ENCODE peak calls at places on chromosomes 4 and X, in nine cellular contexts. One of them, this sample, is unnamed.

GRCh38 chr4:54063737-54064316 is 578 bp downstream of the CHIC2 start:
- DNase-seq in heart right ventricle: no peak
- DNase-seq in stimulated activated CD4-positive, alpha-beta T cell treated with anti-CD3 and anti-CD28 coated beads, Interleukin-12 subunit alpha, Interleukin-12 subunit beta, amount 100 ng/mL, for 48 hours: no peak
- DNase-seq in fibroblast of lung: peak; percentile 36
- DNase-seq in neuronal stem cell: peak; percentile 15
- DNase-seq in BE2C: peak; percentile 39
- DNase-seq in H54: no peak
- DNase-seq in astrocyte of the spinal cord: no peak
- DNase-seq in hippocampal formation: peak; percentile 51
- DNase-seq in this sample: no peak

GRCh38 chr4:12084690-12085089 is 656.0 kb upstream of the HS3ST1 start:
- DNase-seq in heart right ventricle: no peak
- DNase-seq in stimulated activated CD4-positive, alpha-beta T cell treated with anti-CD3 and anti-CD28 coated beads, Interleukin-12 subunit alpha, Interleukin-12 subunit beta, amount 100 ng/mL, for 48 hours: no peak
- DNase-seq in fibroblast of lung: no peak
- DNase-seq in neuronal stem cell: no peak
- DNase-seq in BE2C: no peak
- DNase-seq in H54: no peak
- DNase-seq in astrocyte of the spinal cord: no peak
- DNase-seq in hippocampal formation: no peak
- DNase-seq in this sample: no peak

GRCh38 chr4:25981749-25982148 is 67.7 kb downstream of the SMIM20 start:
- DNase-seq in heart right ventricle: peak; percentile 41
- DNase-seq in stimulated activated CD4-positive, alpha-beta T cell treated with anti-CD3 and anti-CD28 coated beads, Interleukin-12 subunit alpha, Interleukin-12 subunit beta, amount 100 ng/mL, for 48 hours: no peak
- DNase-seq in fibroblast of lung: no peak
- DNase-seq in neuronal stem cell: no peak
- DNase-seq in BE2C: no peak
- DNase-seq in H54: no peak
- DNase-seq in astrocyte of the spinal cord: no peak
- DNase-seq in hippocampal formation: no peak
- DNase-seq in this sample: no peak

GRCh38 chr4:6540879-6541278 is 34.1 kb upstream of the MAN2B2 start:
- DNase-seq in heart right ventricle: no peak
- DNase-seq in stimulated activated CD4-positive, alpha-beta T cell treated with anti-CD3 and anti-CD28 coated beads, Interleukin-12 subunit alpha, Interleukin-12 subunit beta, amount 100 ng/mL, for 48 hours: no peak
- DNase-seq in fibroblast of lung: no peak
- DNase-seq in neuronal stem cell: no peak
- DNase-seq in BE2C: no peak
- DNase-seq in H54: no peak
- DNase-seq in astrocyte of the spinal cord: no peak
- DNase-seq in hippocampal formation: no peak
- DNase-seq in this sample: no peak

GRCh38 chr4:139692300-139693012 is 26.8 kb downstream of the MGST2 start:
- DNase-seq in heart right ventricle: no peak
- DNase-seq in stimulated activated CD4-positive, alpha-beta T cell treated with anti-CD3 and anti-CD28 coated beads, Interleukin-12 subunit alpha, Interleukin-12 subunit beta, amount 100 ng/mL, for 48 hours: no peak
- DNase-seq in fibroblast of lung: no peak
- DNase-seq in neuronal stem cell: no peak
- DNase-seq in BE2C: peak; percentile 39
- DNase-seq in H54: no peak
- DNase-seq in astrocyte of the spinal cord: no peak
- DNase-seq in hippocampal formation: no peak
- DNase-seq in this sample: no peak

GRCh38 chrX:132505116-132505515 is 16.3 kb upstream of the MBNL3 start:
- DNase-seq in heart right ventricle: no peak
- DNase-seq in stimulated activated CD4-positive, alpha-beta T cell treated with anti-CD3 and anti-CD28 coated beads, Interleukin-12 subunit alpha, Interleukin-12 subunit beta, amount 100 ng/mL, for 48 hours: no peak
- DNase-seq in fibroblast of lung: peak; percentile 4
- DNase-seq in neuronal stem cell: no peak
- DNase-seq in BE2C: no peak
- DNase-seq in H54: no peak
- DNase-seq in astrocyte of the spinal cord: peak; percentile 5
- DNase-seq in hippocampal formation: no peak
- DNase-seq in this sample: no peak

GRCh38 chr4:186204611-186205144 is 13.3 kb downstream of the CYP4V2 start:
- DNase-seq in heart right ventricle: no peak
- DNase-seq in stimulated activated CD4-positive, alpha-beta T cell treated with anti-CD3 and anti-CD28 coated beads, Interleukin-12 subunit alpha, Interleukin-12 subunit beta, amount 100 ng/mL, for 48 hours: no peak
- DNase-seq in fibroblast of lung: no peak
- DNase-seq in neuronal stem cell: no peak
- DNase-seq in BE2C: no peak
- DNase-seq in H54: no peak
- DNase-seq in astrocyte of the spinal cord: no peak
- DNase-seq in hippocampal formation: no peak
- DNase-seq in this sample: no peak

GRCh38 chr4:127936974-127937373 is 28.0 kb downstream of the MFSD8 start:
- DNase-seq in heart right ventricle: no peak
- DNase-seq in stimulated activated CD4-positive, alpha-beta T cell treated with anti-CD3 and anti-CD28 coated beads, Interleukin-12 subunit alpha, Interleukin-12 subunit beta, amount 100 ng/mL, for 48 hours: no peak
- DNase-seq in fibroblast of lung: peak; percentile 56
- DNase-seq in neuronal stem cell: no peak
- DNase-seq in BE2C: no peak
- DNase-seq in H54: peak; percentile 3
- DNase-seq in astrocyte of the spinal cord: peak; percentile 35
- DNase-seq in hippocampal formation: no peak
- DNase-seq in this sample: no peak

GRCh38 chrX:11137543-11138139 is 26.5 kb downstream of the HCCS start:
- DNase-seq in heart right ventricle: no peak
- DNase-seq in stimulated activated CD4-positive, alpha-beta T cell treated with anti-CD3 and anti-CD28 coated beads, Interleukin-12 subunit alpha, Interleukin-12 subunit beta, amount 100 ng/mL, for 48 hours: peak; percentile 42
- DNase-seq in fibroblast of lung: peak; percentile 13
- DNase-seq in neuronal stem cell: no peak
- DNase-seq in BE2C: no peak
- DNase-seq in H54: no peak
- DNase-seq in astrocyte of the spinal cord: peak; percentile 56
- DNase-seq in hippocampal formation: no peak
- DNase-seq in this sample: no peak

GRCh38 chr4:95732061-95732460 is 107.8 kb upstream of the PDHA2 start:
- DNase-seq in heart right ventricle: no peak
- DNase-seq in stimulated activated CD4-positive, alpha-beta T cell treated with anti-CD3 and anti-CD28 coated beads, Interleukin-12 subunit alpha, Interleukin-12 subunit beta, amount 100 ng/mL, for 48 hours: no peak
- DNase-seq in fibroblast of lung: peak; percentile 83
- DNase-seq in neuronal stem cell: no peak
- DNase-seq in BE2C: peak; percentile 68
- DNase-seq in H54: no peak
- DNase-seq in astrocyte of the spinal cord: peak; percentile 55
- DNase-seq in hippocampal formation: no peak
- DNase-seq in this sample: no peak

GRCh38 chr4:13535708-13536361 is 8.5 kb downstream of the NKX3-2 start:
- DNase-seq in heart right ventricle: no peak
- DNase-seq in stimulated activated CD4-positive, alpha-beta T cell treated with anti-CD3 and anti-CD28 coated beads, Interleukin-12 subunit alpha, Interleukin-12 subunit beta, amount 100 ng/mL, for 48 hours: no peak
- DNase-seq in fibroblast of lung: no peak
- DNase-seq in neuronal stem cell: no peak
- DNase-seq in BE2C: no peak
- DNase-seq in H54: no peak
- DNase-seq in astrocyte of the spinal cord: no peak
- DNase-seq in hippocampal formation: no peak
- DNase-seq in this sample: no peak

GRCh38 chr4:101973331-101973730 is 182.8 kb downstream of the BANK1 start:
- DNase-seq in heart right ventricle: no peak
- DNase-seq in stimulated activated CD4-positive, alpha-beta T cell treated with anti-CD3 and anti-CD28 coated beads, Interleukin-12 subunit alpha, Interleukin-12 subunit beta, amount 100 ng/mL, for 48 hours: no peak
- DNase-seq in fibroblast of lung: no peak
- DNase-seq in neuronal stem cell: no peak
- DNase-seq in BE2C: no peak
- DNase-seq in H54: no peak
- DNase-seq in astrocyte of the spinal cord: no peak
- DNase-seq in hippocampal formation: no peak
- DNase-seq in this sample: no peak

GRCh38 chr4:105622269-105622668 is 69.8 kb downstream of the ARHGEF38 start:
- DNase-seq in heart right ventricle: no peak
- DNase-seq in stimulated activated CD4-positive, alpha-beta T cell treated with anti-CD3 and anti-CD28 coated beads, Interleukin-12 subunit alpha, Interleukin-12 subunit beta, amount 100 ng/mL, for 48 hours: no peak
- DNase-seq in fibroblast of lung: no peak
- DNase-seq in neuronal stem cell: no peak
- DNase-seq in BE2C: no peak
- DNase-seq in H54: no peak
- DNase-seq in astrocyte of the spinal cord: no peak
- DNase-seq in hippocampal formation: no peak
- DNase-seq in this sample: no peak

GRCh38 chr4:25860586-25861421 is 2.0 kb downstream of the SEL1L3 start:
- DNase-seq in heart right ventricle: no peak
- DNase-seq in stimulated activated CD4-positive, alpha-beta T cell treated with anti-CD3 and anti-CD28 coated beads, Interleukin-12 subunit alpha, Interleukin-12 subunit beta, amount 100 ng/mL, for 48 hours: no peak
- DNase-seq in fibroblast of lung: no peak
- DNase-seq in neuronal stem cell: no peak
- DNase-seq in BE2C: no peak
- DNase-seq in H54: no peak
- DNase-seq in astrocyte of the spinal cord: no peak
- DNase-seq in hippocampal formation: no peak
- DNase-seq in this sample: no peak

GRCh38 chrX:116413273-116413672 is 23.1 kb upstream of the SLC6A14 start:
- DNase-seq in heart right ventricle: no peak
- DNase-seq in stimulated activated CD4-positive, alpha-beta T cell treated with anti-CD3 and anti-CD28 coated beads, Interleukin-12 subunit alpha, Interleukin-12 subunit beta, amount 100 ng/mL, for 48 hours: no peak
- DNase-seq in fibroblast of lung: no peak
- DNase-seq in neuronal stem cell: no peak
- DNase-seq in BE2C: no peak
- DNase-seq in H54: no peak
- DNase-seq in astrocyte of the spinal cord: no peak
- DNase-seq in hippocampal formation: no peak
- DNase-seq in this sample: no peak

GRCh38 chrX:68865300-68865699 is 36.5 kb downstream of the EFNB1 start:
- DNase-seq in heart right ventricle: no peak
- DNase-seq in stimulated activated CD4-positive, alpha-beta T cell treated with anti-CD3 and anti-CD28 coated beads, Interleukin-12 subunit alpha, Interleukin-12 subunit beta, amount 100 ng/mL, for 48 hours: no peak
- DNase-seq in fibroblast of lung: no peak
- DNase-seq in neuronal stem cell: no peak
- DNase-seq in BE2C: no peak
- DNase-seq in H54: no peak
- DNase-seq in astrocyte of the spinal cord: no peak
- DNase-seq in hippocampal formation: no peak
- DNase-seq in this sample: no peak

GRCh38 chr4:136219592-136220125 is 1312.6 kb downstream of the PCDH18 start:
- DNase-seq in heart right ventricle: no peak
- DNase-seq in stimulated activated CD4-positive, alpha-beta T cell treated with anti-CD3 and anti-CD28 coated beads, Interleukin-12 subunit alpha, Interleukin-12 subunit beta, amount 100 ng/mL, for 48 hours: no peak
- DNase-seq in fibroblast of lung: no peak
- DNase-seq in neuronal stem cell: no peak
- DNase-seq in BE2C: no peak
- DNase-seq in H54: no peak
- DNase-seq in astrocyte of the spinal cord: no peak
- DNase-seq in hippocampal formation: no peak
- DNase-seq in this sample: no peak

GRCh38 chrX:114611018-114611619 is 27.2 kb downstream of the HTR2C start:
- DNase-seq in heart right ventricle: no peak
- DNase-seq in stimulated activated CD4-positive, alpha-beta T cell treated with anti-CD3 and anti-CD28 coated beads, Interleukin-12 subunit alpha, Interleukin-12 subunit beta, amount 100 ng/mL, for 48 hours: peak; percentile 32
- DNase-seq in fibroblast of lung: peak; percentile 19
- DNase-seq in neuronal stem cell: peak; percentile 8
- DNase-seq in BE2C: peak; percentile 35
- DNase-seq in H54: no peak
- DNase-seq in astrocyte of the spinal cord: peak; percentile 44
- DNase-seq in hippocampal formation: no peak
- DNase-seq in this sample: no peak

GRCh38 chrX:44915361-44915868 is 42.4 kb downstream of the KDM6A start:
- DNase-seq in heart right ventricle: no peak
- DNase-seq in stimulated activated CD4-positive, alpha-beta T cell treated with anti-CD3 and anti-CD28 coated beads, Interleukin-12 subunit alpha, Interleukin-12 subunit beta, amount 100 ng/mL, for 48 hours: no peak
- DNase-seq in fibroblast of lung: peak; percentile 69
- DNase-seq in neuronal stem cell: no peak
- DNase-seq in BE2C: peak; percentile 17
- DNase-seq in H54: no peak
- DNase-seq in astrocyte of the spinal cord: no peak
- DNase-seq in hippocampal formation: no peak
- DNase-seq in this sample: no peak

GRCh38 chr4:171880136-171880535 is 66.9 kb downstream of the GALNTL6 start:
- DNase-seq in heart right ventricle: no peak
- DNase-seq in stimulated activated CD4-positive, alpha-beta T cell treated with anti-CD3 and anti-CD28 coated beads, Interleukin-12 subunit alpha, Interleukin-12 subunit beta, amount 100 ng/mL, for 48 hours: no peak
- DNase-seq in fibroblast of lung: peak; percentile 90
- DNase-seq in neuronal stem cell: no peak
- DNase-seq in BE2C: no peak
- DNase-seq in H54: no peak
- DNase-seq in astrocyte of the spinal cord: peak; percentile 87
- DNase-seq in hippocampal formation: no peak
- DNase-seq in this sample: no peak

GRCh38 chr4:24214796-24215195 is 324.9 kb upstream of the PPARGC1A start:
- DNase-seq in heart right ventricle: no peak
- DNase-seq in stimulated activated CD4-positive, alpha-beta T cell treated with anti-CD3 and anti-CD28 coated beads, Interleukin-12 subunit alpha, Interleukin-12 subunit beta, amount 100 ng/mL, for 48 hours: no peak
- DNase-seq in fibroblast of lung: no peak
- DNase-seq in neuronal stem cell: no peak
- DNase-seq in BE2C: no peak
- DNase-seq in H54: no peak
- DNase-seq in astrocyte of the spinal cord: no peak
- DNase-seq in hippocampal formation: no peak
- DNase-seq in this sample: no peak

GRCh38 chr4:78774395-78774794 is 1.8 kb upstream of the BMP2K start:
- DNase-seq in heart right ventricle: no peak
- DNase-seq in stimulated activated CD4-positive, alpha-beta T cell treated with anti-CD3 and anti-CD28 coated beads, Interleukin-12 subunit alpha, Interleukin-12 subunit beta, amount 100 ng/mL, for 48 hours: no peak
- DNase-seq in fibroblast of lung: no peak
- DNase-seq in neuronal stem cell: no peak
- DNase-seq in BE2C: no peak
- DNase-seq in H54: no peak
- DNase-seq in astrocyte of the spinal cord: no peak
- DNase-seq in hippocampal formation: no peak
- DNase-seq in this sample: no peak

GRCh38 chr4:162101337-162101736 is 62.5 kb downstream of the FSTL5 start:
- DNase-seq in heart right ventricle: no peak
- DNase-seq in stimulated activated CD4-positive, alpha-beta T cell treated with anti-CD3 and anti-CD28 coated beads, Interleukin-12 subunit alpha, Interleukin-12 subunit beta, amount 100 ng/mL, for 48 hours: no peak
- DNase-seq in fibroblast of lung: no peak
- DNase-seq in neuronal stem cell: no peak
- DNase-seq in BE2C: no peak
- DNase-seq in H54: no peak
- DNase-seq in astrocyte of the spinal cord: no peak
- DNase-seq in hippocampal formation: no peak
- DNase-seq in this sample: no peak

GRCh38 chr4:10371121-10371520 is 86.1 kb downstream of the ZNF518B start:
- DNase-seq in heart right ventricle: no peak
- DNase-seq in stimulated activated CD4-positive, alpha-beta T cell treated with anti-CD3 and anti-CD28 coated beads, Interleukin-12 subunit alpha, Interleukin-12 subunit beta, amount 100 ng/mL, for 48 hours: no peak
- DNase-seq in fibroblast of lung: no peak
- DNase-seq in neuronal stem cell: no peak
- DNase-seq in BE2C: no peak
- DNase-seq in H54: no peak
- DNase-seq in astrocyte of the spinal cord: no peak
- DNase-seq in hippocampal formation: no peak
- DNase-seq in this sample: no peak

This sample was measured in caudate nucleus.